ENCODE peak calls at places on chromosomes 2 and 18, in ten cellular contexts. One of them, this sample, is unnamed.

GRCh38 chr2:29323961-29324360 is 208.7 kb downstream of the CLIP4 start:
- DNase-seq in colonic mucosa: no peak
- DNase-seq in heart right ventricle: no peak
- DNase-seq in right lobe of liver: no peak
- DNase-seq in vagina: no peak
- DNase-seq in uterus: no peak
- DNase-seq in HepG2: no peak
- DNase-seq in heart left ventricle: no peak
- DNase-seq in CD8-positive, alpha-beta memory T cell: no peak
- DNase-seq in endodermal cell: no peak
- DNase-seq in this sample: no peak

GRCh38 chr2:233974530-233975071 is 57.4 kb downstream of the TRPM8 start:
- DNase-seq in colonic mucosa: no peak
- DNase-seq in heart right ventricle: peak; percentile 30
- DNase-seq in right lobe of liver: peak; percentile 88
- DNase-seq in vagina: no peak
- DNase-seq in uterus: no peak
- DNase-seq in HepG2: peak; percentile 76
- DNase-seq in heart left ventricle: peak; percentile 50
- DNase-seq in CD8-positive, alpha-beta memory T cell: no peak
- DNase-seq in endodermal cell: no peak
- DNase-seq in this sample: peak; percentile 86

GRCh38 chr2:227822416-227823003 is 8.9 kb downstream of the CCL20 start:
- DNase-seq in colonic mucosa: no peak
- DNase-seq in heart right ventricle: no peak
- DNase-seq in right lobe of liver: no peak
- DNase-seq in vagina: no peak
- DNase-seq in uterus: no peak
- DNase-seq in HepG2: peak; percentile 21
- DNase-seq in heart left ventricle: no peak
- DNase-seq in CD8-positive, alpha-beta memory T cell: no peak
- DNase-seq in endodermal cell: no peak
- DNase-seq in this sample: no peak

GRCh38 chr2:1995086-1995485 is 250.8 kb upstream of the PXDN start:
- DNase-seq in colonic mucosa: no peak
- DNase-seq in heart right ventricle: no peak
- DNase-seq in right lobe of liver: no peak
- DNase-seq in vagina: peak; percentile 11
- DNase-seq in uterus: no peak
- DNase-seq in HepG2: no peak
- DNase-seq in heart left ventricle: no peak
- DNase-seq in CD8-positive, alpha-beta memory T cell: no peak
- DNase-seq in endodermal cell: peak; percentile 9
- DNase-seq in this sample: no peak

GRCh38 chr2:54065411-54065810 is 50.0 kb upstream of the ACYP2 start:
- DNase-seq in colonic mucosa: no peak
- DNase-seq in heart right ventricle: no peak
- DNase-seq in right lobe of liver: no peak
- DNase-seq in vagina: no peak
- DNase-seq in uterus: no peak
- DNase-seq in HepG2: no peak
- DNase-seq in heart left ventricle: no peak
- DNase-seq in CD8-positive, alpha-beta memory T cell: no peak
- DNase-seq in endodermal cell: no peak
- DNase-seq in this sample: no peak

GRCh38 chr18:64330976-64331375 is 182.1 kb upstream of the LINC00305 start:
- DNase-seq in colonic mucosa: no peak
- DNase-seq in heart right ventricle: no peak
- DNase-seq in right lobe of liver: no peak
- DNase-seq in vagina: no peak
- DNase-seq in uterus: no peak
- DNase-seq in HepG2: no peak
- DNase-seq in heart left ventricle: no peak
- DNase-seq in CD8-positive, alpha-beta memory T cell: no peak
- DNase-seq in endodermal cell: no peak
- DNase-seq in this sample: no peak

GRCh38 chr2:184890311-184890710 is 292.0 kb downstream of the ZNF804A start:
- DNase-seq in colonic mucosa: no peak
- DNase-seq in heart right ventricle: no peak
- DNase-seq in right lobe of liver: no peak
- DNase-seq in vagina: no peak
- DNase-seq in uterus: no peak
- DNase-seq in HepG2: no peak
- DNase-seq in heart left ventricle: no peak
- DNase-seq in CD8-positive, alpha-beta memory T cell: no peak
- DNase-seq in endodermal cell: no peak
- DNase-seq in this sample: no peak

GRCh38 chr2:157413342-157414035 is 30.4 kb downstream of the CYTIP start:
- DNase-seq in colonic mucosa: no peak
- DNase-seq in heart right ventricle: no peak
- DNase-seq in right lobe of liver: no peak
- DNase-seq in vagina: no peak
- DNase-seq in uterus: no peak
- DNase-seq in HepG2: no peak
- DNase-seq in heart left ventricle: no peak
- DNase-seq in CD8-positive, alpha-beta memory T cell: peak; percentile 86
- DNase-seq in endodermal cell: no peak
- DNase-seq in this sample: no peak

GRCh38 chr18:33817096-33817495 is 239.1 kb downstream of the ASXL3 start:
- DNase-seq in colonic mucosa: no peak
- DNase-seq in heart right ventricle: no peak
- DNase-seq in right lobe of liver: no peak
- DNase-seq in vagina: no peak
- DNase-seq in uterus: no peak
- DNase-seq in HepG2: no peak
- DNase-seq in heart left ventricle: no peak
- DNase-seq in CD8-positive, alpha-beta memory T cell: no peak
- DNase-seq in endodermal cell: no peak
- DNase-seq in this sample: no peak

GRCh38 chr2:128660836-128661235 is 342.2 kb upstream of the HS6ST1 start:
- DNase-seq in colonic mucosa: no peak
- DNase-seq in heart right ventricle: no peak
- DNase-seq in right lobe of liver: no peak
- DNase-seq in vagina: no peak
- DNase-seq in uterus: no peak
- DNase-seq in HepG2: no peak
- DNase-seq in heart left ventricle: no peak
- DNase-seq in CD8-positive, alpha-beta memory T cell: no peak
- DNase-seq in endodermal cell: no peak
- DNase-seq in this sample: no peak
- H3K4me3 ChIP-seq in colonic mucosa: no peak overlapping the region
- H3K4me3 ChIP-seq in heart right ventricle: no peak overlapping the region
- H3K4me3 ChIP-seq in right lobe of liver: no peak overlapping the region
- H3K4me3 ChIP-seq in vagina: no peak overlapping the region
- H3K4me3 ChIP-seq in uterus: no peak overlapping the region
- H3K4me3 ChIP-seq in HepG2: no peak overlapping the region
- H3K4me3 ChIP-seq in heart left ventricle: no peak overlapping the region
- H3K4me3 ChIP-seq in CD8-positive, alpha-beta memory T cell: no peak overlapping the region
- H3K4me3 ChIP-seq in endodermal cell: no peak overlapping the region
- H3K4me3 ChIP-seq in this sample: no peak overlapping the region

DNA sequence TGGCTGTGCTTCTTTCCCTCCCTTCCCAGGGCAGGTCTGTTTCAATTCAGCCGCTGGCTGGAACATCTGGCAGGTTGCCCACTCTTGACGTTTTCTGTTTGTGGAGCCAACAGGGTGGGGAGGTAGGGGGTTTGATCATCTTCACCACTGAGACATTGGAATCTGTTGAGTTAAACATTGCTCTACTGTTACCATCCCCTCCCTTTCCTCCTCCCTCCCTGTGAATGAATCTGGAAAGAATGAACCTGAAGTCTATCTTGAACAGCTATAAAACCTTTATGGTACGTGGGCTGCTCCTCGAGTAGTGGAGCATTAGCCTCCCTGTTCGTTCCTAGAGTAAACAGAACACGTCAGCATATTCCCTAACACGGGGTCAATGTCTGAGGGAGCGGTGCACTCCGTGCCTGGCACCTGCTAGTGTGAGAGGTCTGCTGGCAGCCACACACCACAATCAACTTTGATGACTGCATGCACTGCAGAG is 249.9 kb upstream of the RBBP8 start:
- DNase-seq in colonic mucosa: peak; percentile 98
- DNase-seq in heart right ventricle: peak; percentile 66
- DNase-seq in right lobe of liver: peak; percentile 83
- DNase-seq in vagina: no peak
- DNase-seq in uterus: peak; percentile 94
- DNase-seq in HepG2: peak; percentile 58
- DNase-seq in heart left ventricle: peak; percentile 57
- DNase-seq in CD8-positive, alpha-beta memory T cell: no peak
- DNase-seq in endodermal cell: no peak
- DNase-seq in this sample: peak; percentile 58
- H3K9me3 ChIP-seq in colonic mucosa: no peaks in the 10 kb centered on the region
- H3K9me3 ChIP-seq in heart right ventricle: no peaks in the 10 kb centered on the region
- H3K9me3 ChIP-seq in right lobe of liver: no peaks in the 10 kb centered on the region
- H3K9me3 ChIP-seq in vagina: no peaks in the 10 kb centered on the region
- H3K9me3 ChIP-seq in uterus: no peaks in the 10 kb centered on the region
- H3K9me3 ChIP-seq in HepG2: peaks cover 6% of the 10 kb centered on the region
- H3K9me3 ChIP-seq in heart left ventricle: peaks cover 4% of the 10 kb centered on the region
- H3K9me3 ChIP-seq in CD8-positive, alpha-beta memory T cell: no peaks in the 10 kb centered on the region
- H3K9me3 ChIP-seq in endodermal cell: peaks cover 16% of the 10 kb centered on the region
- H3K9me3 ChIP-seq in this sample: no peaks in the 10 kb centered on the region

GRCh38 chr2:223834431-223834830 is 3.0 kb downstream of the AP1S3 start:
- DNase-seq in colonic mucosa: no peak
- DNase-seq in heart right ventricle: no peak
- DNase-seq in right lobe of liver: no peak
- DNase-seq in vagina: no peak
- DNase-seq in uterus: no peak
- DNase-seq in HepG2: no peak
- DNase-seq in heart left ventricle: no peak
- DNase-seq in CD8-positive, alpha-beta memory T cell: no peak
- DNase-seq in endodermal cell: no peak
- DNase-seq in this sample: no peak

GRCh38 chr2:223841436-223842180 is 4.2 kb upstream of the AP1S3 start:
- DNase-seq in colonic mucosa: no peak
- DNase-seq in heart right ventricle: no peak
- DNase-seq in right lobe of liver: no peak
- DNase-seq in vagina: no peak
- DNase-seq in uterus: no peak
- DNase-seq in HepG2: no peak
- DNase-seq in heart left ventricle: no peak
- DNase-seq in CD8-positive, alpha-beta memory T cell: no peak
- DNase-seq in endodermal cell: no peak
- DNase-seq in this sample: peak; percentile 16

GRCh38 chr2:223837290-223838061 is at the start of gene AP1S3:
- DNase-seq in colonic mucosa: peak; percentile 91
- DNase-seq in heart right ventricle: peak; percentile 41
- DNase-seq in right lobe of liver: peak; percentile 84
- DNase-seq in vagina: no peak
- DNase-seq in uterus: peak; percentile 45
- DNase-seq in HepG2: peak; percentile 69
- DNase-seq in heart left ventricle: peak; percentile 51
- DNase-seq in CD8-positive, alpha-beta memory T cell: peak; percentile 68
- DNase-seq in endodermal cell: peak; percentile 95
- DNase-seq in this sample: peak; percentile 32

DNA sequence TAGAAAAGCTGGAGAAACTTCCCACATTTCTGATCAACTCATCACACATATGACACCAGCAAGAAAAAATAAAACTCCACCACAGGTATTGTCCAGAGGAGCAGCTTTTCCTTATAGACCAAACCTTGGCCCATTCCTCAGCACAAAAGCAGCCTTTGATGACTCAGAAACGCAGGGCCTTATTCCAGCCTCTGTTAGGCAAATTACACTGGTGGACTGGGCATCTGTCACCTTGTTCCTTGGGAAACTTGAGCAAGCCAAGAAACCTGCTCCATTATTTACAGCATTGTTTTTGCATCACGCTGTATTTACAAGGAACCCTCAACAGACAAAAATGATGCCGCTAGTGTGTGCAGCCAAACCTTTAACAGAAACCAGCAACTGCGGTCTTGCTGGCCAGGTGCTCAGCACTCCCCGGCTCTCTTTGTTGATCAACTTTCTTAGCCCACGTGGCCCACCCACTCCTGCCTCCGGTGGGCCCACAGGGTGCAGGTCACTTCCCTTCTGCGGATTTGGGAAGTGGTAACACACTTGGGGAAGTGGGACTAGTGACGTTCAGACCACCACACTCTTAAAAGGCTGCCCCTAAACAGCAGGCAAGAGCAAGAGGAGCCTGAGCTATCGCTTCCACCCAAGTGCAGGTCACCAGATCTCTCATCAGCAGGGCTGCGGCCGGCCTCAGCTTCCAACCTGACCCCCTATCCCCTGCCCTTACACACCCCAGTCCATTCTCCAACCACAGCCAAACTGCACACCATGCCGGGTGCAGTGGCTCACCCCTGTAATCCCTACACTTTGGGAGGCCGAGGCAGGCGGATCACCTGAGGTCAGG is 1.5 kb downstream of the AP1S3 start:
- DNase-seq in colonic mucosa: peak; percentile 22
- DNase-seq in heart right ventricle: no peak
- DNase-seq in right lobe of liver: no peak
- DNase-seq in vagina: no peak
- DNase-seq in uterus: no peak
- DNase-seq in HepG2: no peak
- DNase-seq in heart left ventricle: no peak
- DNase-seq in CD8-positive, alpha-beta memory T cell: no peak
- DNase-seq in endodermal cell: no peak
- DNase-seq in this sample: no peak
- H3K4me3 ChIP-seq in colonic mucosa: peak overlapping the region; percentile 61
- H3K4me3 ChIP-seq in heart right ventricle: no peak overlapping the region
- H3K4me3 ChIP-seq in right lobe of liver: no peak overlapping the region
- H3K4me3 ChIP-seq in vagina: no peak overlapping the region
- H3K4me3 ChIP-seq in uterus: no peak overlapping the region
- H3K4me3 ChIP-seq in HepG2: peak overlapping the region; percentile 78
- H3K4me3 ChIP-seq in heart left ventricle: no peak overlapping the region
- H3K4me3 ChIP-seq in CD8-positive, alpha-beta memory T cell: no peak overlapping the region
- H3K4me3 ChIP-seq in endodermal cell: no peak overlapping the region
- H3K4me3 ChIP-seq in this sample: no peak overlapping the region

GRCh38 chr2:196125596-196125995 is 45.8 kb downstream of the STK17B start:
- DNase-seq in colonic mucosa: no peak
- DNase-seq in heart right ventricle: peak; percentile 11
- DNase-seq in right lobe of liver: no peak
- DNase-seq in vagina: no peak
- DNase-seq in uterus: no peak
- DNase-seq in HepG2: no peak
- DNase-seq in heart left ventricle: no peak
- DNase-seq in CD8-positive, alpha-beta memory T cell: no peak
- DNase-seq in endodermal cell: no peak
- DNase-seq in this sample: no peak

GRCh38 chr2:196130039-196130825 is 41.1 kb downstream of the STK17B start:
- DNase-seq in colonic mucosa: no peak
- DNase-seq in heart right ventricle: no peak
- DNase-seq in right lobe of liver: no peak
- DNase-seq in vagina: no peak
- DNase-seq in uterus: no peak
- DNase-seq in HepG2: no peak
- DNase-seq in heart left ventricle: no peak
- DNase-seq in CD8-positive, alpha-beta memory T cell: no peak
- DNase-seq in endodermal cell: peak; percentile 56
- DNase-seq in this sample: no peak

GRCh38 chr2:196131949-196132925 is 39.1 kb downstream of the STK17B start:
- DNase-seq in colonic mucosa: no peak
- DNase-seq in heart right ventricle: no peak
- DNase-seq in right lobe of liver: no peak
- DNase-seq in vagina: no peak
- DNase-seq in uterus: no peak
- DNase-seq in HepG2: no peak
- DNase-seq in heart left ventricle: no peak
- DNase-seq in CD8-positive, alpha-beta memory T cell: peak; percentile 29
- DNase-seq in endodermal cell: peak; percentile 68
- DNase-seq in this sample: no peak

GRCh38 chr2:196131384-196131861 is 40.0 kb downstream of the STK17B start:
- DNase-seq in colonic mucosa: peak; percentile 41
- DNase-seq in heart right ventricle: peak; percentile 16
- DNase-seq in right lobe of liver: no peak
- DNase-seq in vagina: no peak
- DNase-seq in uterus: no peak
- DNase-seq in HepG2: peak; percentile 83
- DNase-seq in heart left ventricle: peak; percentile 19
- DNase-seq in CD8-positive, alpha-beta memory T cell: peak; percentile 46
- DNase-seq in endodermal cell: peak; percentile 85
- DNase-seq in this sample: peak; percentile 18

GRCh38 chr2:196128749-196129148 is 42.6 kb downstream of the STK17B start:
- DNase-seq in colonic mucosa: no peak
- DNase-seq in heart right ventricle: no peak
- DNase-seq in right lobe of liver: no peak
- DNase-seq in vagina: no peak
- DNase-seq in uterus: no peak
- DNase-seq in HepG2: no peak
- DNase-seq in heart left ventricle: no peak
- DNase-seq in CD8-positive, alpha-beta memory T cell: no peak
- DNase-seq in endodermal cell: no peak
- DNase-seq in this sample: no peak
- H3K9me3 ChIP-seq in colonic mucosa: peaks cover 7% of the 10 kb centered on the region
- H3K9me3 ChIP-seq in heart right ventricle: peaks cover 34% of the 10 kb centered on the region
- H3K9me3 ChIP-seq in right lobe of liver: no peaks in the 10 kb centered on the region
- H3K9me3 ChIP-seq in vagina: peaks cover 28% of the 10 kb centered on the region
- H3K9me3 ChIP-seq in uterus: peaks cover 20% of the 10 kb centered on the region
- H3K9me3 ChIP-seq in HepG2: no peaks in the 10 kb centered on the region
- H3K9me3 ChIP-seq in heart left ventricle: peaks cover 40% of the 10 kb centered on the region
- H3K9me3 ChIP-seq in CD8-positive, alpha-beta memory T cell: peaks cover 31% of the 10 kb centered on the region
- H3K9me3 ChIP-seq in endodermal cell: peaks cover 72% of the 10 kb centered on the region
- H3K9me3 ChIP-seq in this sample: peaks cover 4% of the 10 kb centered on the region